ENCODE peak calls at places on chromosomes 4 and X, in four cellular contexts. T is mesothelial cell of epicardium, Y is mammary epithelial cell, H is IMR-90. F is an unnamed sample.

GRCh38 chr4:138223191-138223910 is 18.8 kb downstream of the SLC7A11 start:
- DNase-seq in T (no peak), Y (no peak), H (no peak), F (no peak)

GRCh38 chr4:2820216-2820982 is 23.2 kb upstream of the ADD1 start:
- DNase-seq in T (no peak), Y (no peak), H (no peak), F (no peak)

GRCh38 chrX:107429090-107429489 is 20.4 kb upstream of the FRMPD3 start:
- DNase-seq in T (no peak), Y (no peak), H (peak), F (no peak)

GRCh38 chr4:24249972-24250371 is 334.4 kb downstream of the DHX15 start:
- DNase-seq in T (no peak), Y (no peak), H (no peak), F (no peak)

GRCh38 chr4:7844247-7844991 is 95.2 kb downstream of the AFAP1 start:
- DNase-seq in T (no peak), Y (peak), H (peak), F (no peak)

GRCh38 chrX:115378471-115378870 is 89.0 kb downstream of the LUZP4 start:
- DNase-seq in T (no peak), Y (no peak), H (peak), F (no peak)

GRCh38 chr4:185599844-185600243 is 64.5 kb upstream of the PDLIM3 start:
- DNase-seq in T (no peak), Y (no peak), H (no peak), F (no peak)

GRCh38 chrX:7159132-7159861 is 11.3 kb upstream of the PUDP start:
- DNase-seq in T (no peak), Y (peak), H (no peak), F (no peak)

GRCh38 chrX:143757375-143757774 is 36.8 kb upstream of the SPANXN2 start:
- DNase-seq in T (no peak), Y (no peak), H (no peak), F (no peak)

GRCh38 chr4:78864405-78865024 is 74.7 kb downstream of the PAQR3 start:
- DNase-seq in T (no peak), Y (peak), H (peak), F (no peak)

GRCh38 chr4:142582340-142582739 is 263.8 kb downstream of the INPP4B start:
- DNase-seq in T (no peak), Y (no peak), H (no peak), F (no peak)

GRCh38 chr4:110620352-110621327 is 2.2 kb downstream of the PITX2 start:
- DNase-seq in T (no peak), Y (no peak), H (no peak), F (no peak)

GRCh38 chr4:141352775-141353544 is 132.3 kb downstream of the ZNF330 start:
- DNase-seq in T (no peak), Y (peak), H (peak), F (no peak)

GRCh38 chrX:128464091-128464490 is 411.9 kb upstream of the ACTRT1 start:
- DNase-seq in T (no peak), Y (peak), H (no peak), F (no peak)

GRCh38 chr4:4410271-4410670 is 23.4 kb downstream of the NSG1 start:
- DNase-seq in T (no peak), Y (no peak), H (no peak), F (no peak)

GRCh38 chr4:17174751-17175150 is 276.3 kb upstream of the LDB2 start:
- DNase-seq in T (no peak), Y (no peak), H (no peak), F (no peak)

GRCh38 chr4:152709675-152710438 is 30.1 kb upstream of the TMEM154 start:
- DNase-seq in T (no peak), Y (peak), H (no peak), F (no peak)

GRCh38 chr4:25180524-25181131 is 20.4 kb upstream of the SEPSECS start:
- DNase-seq in T (no peak), Y (peak), H (peak), F (no peak)

GRCh38 chr4:97942951-97943350 is 200.3 kb downstream of the STPG2 start:
- DNase-seq in T (no peak), Y (peak), H (no peak), F (no peak)

GRCh38 chrX:66676413-66676812 is 37.5 kb upstream of the EDA2R start:
- DNase-seq in T (no peak), Y (peak), H (peak), F (no peak)

GRCh38 chr4:145805490-145805889 is 125.5 kb downstream of the C4orf51 start:
- DNase-seq in T (no peak), Y (peak), H (peak), F (no peak)

GRCh38 chrX:45001038-45001437 is 128.1 kb downstream of the KDM6A start:
- DNase-seq in T (no peak), Y (no peak), H (no peak), F (no peak)

GRCh38 chrX:119693032-119693995 is at the start of gene SEPTIN6:
- DNase-seq in T (peak), Y (peak), H (peak), F (peak)
- TF ChIP-seq CTCF in T (no peak), Y (no peak), H (no peak), F (no peak)

GRCh38 chr4:140149851-140150635 is 3.9 kb downstream of the MAML3 start:
- DNase-seq in T (peak), Y (peak), H (peak), F (no peak)
- TF ChIP-seq CTCF in T (no peak), Y (no peak), H (no peak), F (no peak)

DNA sequence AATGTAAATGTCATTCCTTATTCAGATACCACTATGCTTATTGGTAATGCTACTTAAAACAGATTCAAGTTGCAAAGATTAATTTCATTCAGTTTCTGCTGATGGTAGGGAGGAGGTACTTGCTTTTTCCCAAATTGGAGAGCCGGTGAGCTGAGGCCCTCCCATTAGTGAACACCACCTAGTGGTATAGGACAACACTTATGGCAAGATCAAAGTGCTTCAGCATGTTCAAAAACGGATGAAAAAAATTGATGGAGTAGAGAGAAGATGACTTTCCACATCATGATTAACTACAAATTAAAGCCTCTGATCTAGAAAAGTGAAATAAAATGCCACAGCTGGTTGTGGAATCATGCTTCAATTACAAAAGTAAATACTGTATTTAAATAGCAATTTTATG is 112.9 kb downstream of the MBNL3 start:
- DNase-seq in T (no peak), Y (no peak), H (no peak), F (no peak)
- TF ChIP-seq CTCF in T (no peak), Y (peak), H (peak), F (no peak)

GRCh38 chr4:153792007-153792892 is 3.4 kb upstream of the SFRP2 start:
- DNase-seq in T (peak), Y (peak), H (no peak), F (peak)
- TF ChIP-seq CTCF in T (peak), Y (peak), H (no peak), F (peak)

GRCh38 chrX:12702509-12703091 is 88.6 kb upstream of the PRPS2 start:
- DNase-seq in T (no peak), Y (peak), H (no peak), F (no peak)
- TF ChIP-seq CTCF in T (peak), Y (peak), H (peak), F (no peak)